ENCODE peak calls at places on chromosomes 11 and 22, in seven cellular contexts. L, D, R, N, Q, F and P are unnamed samples.
A peak's percentile ranks its signal among the peaks of the same experiment; 100 is the strongest.

GRCh38 chr22:49150801-49151221 is 676.9 kb downstream of the BRD1 start:
- DNase-seq in L (no peak), D (no peak), R (no peak), N (no peak), Q (no peak), F (no peak), P (no peak)

GRCh38 chr11:3083321-3083720 is 26.1 kb upstream of the CARS1 start:
- DNase-seq in L (no peak), D (no peak), R (no peak), N (no peak), Q (no peak), F (no peak), P (no peak)

GRCh38 chr11:12762696-12763324 is 88.6 kb downstream of the TEAD1 start:
- DNase-seq in L (no peak), D (no peak), R (no peak), N (no peak), Q (no peak), F (no peak), P (no peak)

GRCh38 chr22:46379301-46379930 is 43.9 kb downstream of the TRMU start:
- DNase-seq in L (no peak), D (no peak), R (peak; percentile 87), N (no peak), Q (no peak), F (no peak), P (no peak)

GRCh38 chr22:42134033-42135020 is 3.7 kb upstream of the CYP2D6 start:
- DNase-seq in L (no peak), D (no peak), R (no peak), N (no peak), Q (no peak), F (no peak), P (no peak)

GRCh38 chr11:68843703-68844312 is 2.1 kb upstream of the CPT1A start:
- DNase-seq in L (no peak), D (peak; percentile 59), R (no peak), N (no peak), Q (peak; percentile 52), F (peak; percentile 61), P (peak; percentile 36)

GRCh38 chr11:73267921-73268540 is 4.1 kb upstream of the P2RY6 start:
- DNase-seq in L (no peak), D (no peak), R (no peak), N (no peak), Q (no peak), F (no peak), P (no peak)

GRCh38 chr11:125129316-125129990 is 18.0 kb upstream of the TMEM218 start:
- DNase-seq in L (no peak), D (no peak), R (no peak), N (no peak), Q (no peak), F (no peak), P (no peak)

GRCh38 chr11:1880746-1881441 is 10.8 kb downstream of the PRR33 start:
- DNase-seq in L (no peak), D (no peak), R (no peak), N (peak; percentile 35), Q (no peak), F (no peak), P (no peak)

GRCh38 chr22:43152001-43152354 is 619 bp downstream of the TSPO start:
- DNase-seq in L (no peak), D (no peak), R (no peak), N (no peak), Q (no peak), F (no peak), P (no peak)

GRCh38 chr11:1926156-1927031 is 6.9 kb downstream of the TNNT3 start:
- DNase-seq in L (no peak), D (no peak), R (no peak), N (no peak), Q (no peak), F (no peak), P (no peak)

GRCh38 chr11:60871378-60872061 is 4.2 kb downstream of the ZP1 start:
- DNase-seq in L (no peak), D (no peak), R (peak; percentile 7), N (no peak), Q (no peak), F (no peak), P (no peak)

GRCh38 chr11:77470504-77470903 is 3.4 kb downstream of the PAK1 start:
- DNase-seq in L (no peak), D (no peak), R (no peak), N (no peak), Q (no peak), F (no peak), P (no peak)

GRCh38 chr11:121755191-121755590 is 302.4 kb upstream of the SORL1-AS1 start:
- DNase-seq in L (no peak), D (no peak), R (no peak), N (no peak), Q (no peak), F (no peak), P (no peak)

GRCh38 chr22:33573479-33573878 is 346.8 kb downstream of the LARGE1 start:
- DNase-seq in L (no peak), D (no peak), R (peak; percentile 89), N (no peak), Q (no peak), F (no peak), P (no peak)

GRCh38 chr11:8329336-8329735 is 65.7 kb upstream of the LMO1 start:
- DNase-seq in L (no peak), D (no peak), R (no peak), N (no peak), Q (no peak), F (no peak), P (no peak)

GRCh38 chr11:104973616-104974015 is 5.2 kb upstream of the CASP4 start:
- DNase-seq in L (no peak), D (no peak), R (no peak), N (no peak), Q (no peak), F (no peak), P (no peak)

GRCh38 chr11:112467721-112468120 is 207.1 kb upstream of the PLET1 start:
- DNase-seq in L (no peak), D (no peak), R (no peak), N (no peak), Q (no peak), F (no peak), P (no peak)

GRCh38 chr11:77619576-77620198 is 17.9 kb downstream of the CLNS1A start:
- DNase-seq in L (peak; percentile 66), D (no peak), R (peak; percentile 64), N (no peak), Q (no peak), F (no peak), P (peak; percentile 43)

GRCh38 chr11:43574949-43575915 is 105.3 kb upstream of the HSD17B12 start:
- DNase-seq in L (peak; percentile 42), D (peak; percentile 53), R (no peak), N (peak; percentile 86), Q (no peak), F (no peak), P (peak; percentile 69)

GRCh38 chr11:34633990-34634725 is 13.3 kb downstream of the EHF start:
- DNase-seq in L (peak; percentile 81), D (no peak), R (no peak), N (no peak), Q (no peak), F (no peak), P (no peak)

GRCh38 chr11:126133902-126134301 is 71.2 kb upstream of the CDON start:
- DNase-seq in L (no peak), D (no peak), R (no peak), N (no peak), Q (no peak), F (no peak), P (no peak)

GRCh38 chr22:49826603-49827306 is 918 bp downstream of the BRD1 start:
- DNase-seq in L (no peak), D (peak; percentile 65), R (peak; percentile 14), N (no peak), Q (no peak), F (peak; percentile 29), P (no peak)

GRCh38 chr11:66842896-66843775 is at the start of gene RCE1:
- DNase-seq in L (peak; percentile 81), D (peak; percentile 88), R (peak; percentile 89), N (peak; percentile 92), Q (peak; percentile 77), F (peak; percentile 91), P (peak; percentile 94)

GRCh38 chr11:104462346-104462745 is 298.4 kb upstream of the PDGFD start:
- DNase-seq in L (no peak), D (peak; percentile 24), R (no peak), N (no peak), Q (no peak), F (no peak), P (peak; percentile 37)

GRCh38 chr22:33715626-33716025 is 204.7 kb downstream of the LARGE1 start:
- DNase-seq in L (no peak), D (no peak), R (no peak), N (no peak), Q (no peak), F (no peak), P (peak; percentile 60)

GRCh38 chr11:29518389-29519174 is 498.2 kb downstream of the KCNA4 start:
- DNase-seq in L (no peak), D (no peak), R (peak; percentile 22), N (no peak), Q (no peak), F (no peak), P (no peak)

GRCh38 chr11:14258177-14258935 is 100.6 kb downstream of the RRAS2 start:
- DNase-seq in L (no peak), D (no peak), R (peak; percentile 33), N (no peak), Q (no peak), F (no peak), P (no peak)

GRCh38 chr11:11735586-11735985 is 106.2 kb upstream of the USP47 start:
- DNase-seq in L (no peak), D (no peak), R (no peak), N (no peak), Q (no peak), F (no peak), P (no peak)

GRCh38 chr11:19817870-19818269 is 105.2 kb downstream of the NAV2 start:
- DNase-seq in L (no peak), D (no peak), R (no peak), N (no peak), Q (no peak), F (no peak), P (no peak)

GRCh38 chr11:73647459-73648100 is 1.2 kb downstream of the PLEKHB1 start:
- DNase-seq in L (peak; percentile 97), D (peak; percentile 82), R (peak; percentile 88), N (peak; percentile 97), Q (peak; percentile 88), F (peak; percentile 81), P (peak; percentile 98)

GRCh38 chr22:36027960-36028645 is 521 bp downstream of the RBFOX2 start:
- DNase-seq in L (no peak), D (peak; percentile 50), R (no peak), N (peak; percentile 57), Q (no peak), F (peak; percentile 2), P (peak; percentile 18)

GRCh38 chr11:8650401-8650990 is 32.0 kb downstream of the TRIM66 start:
- DNase-seq in L (no peak), D (no peak), R (no peak), N (no peak), Q (no peak), F (no peak), P (no peak)

GRCh38 chr11:27596388-27596787 is 89.8 kb upstream of the LIN7C start:
- DNase-seq in L (no peak), D (no peak), R (no peak), N (no peak), Q (no peak), F (no peak), P (no peak)